ENCODE peak calls at places on chromosomes 4 and X, in five cellular contexts. F is body of pancreas, H is iPS DF 6.9, Z is adrenal gland, M is psoas muscle. I is an unnamed sample.

GRCh38 chr4:85842540-85842939 is 367.6 kb downstream of the ARHGAP24 start:
- DNase-seq in M (no peak), H (no peak), F (peak; percentile 29), Z (peak; percentile 19), I (no peak)

GRCh38 chr4:65069177-65069576 is 601.1 kb downstream of the EPHA5 start:
- DNase-seq in H (no peak), Z (no peak), F (no peak), M (no peak), I (no peak)

GRCh38 chrX:136251042-136251991 is at the start of gene MAP7D3:
- DNase-seq in Z (peak; percentile 59), F (peak; percentile 72), H (no peak), M (peak; percentile 62), I (peak; percentile 18)

GRCh38 chr4:77047037-77047436 is 28.8 kb downstream of the CCNI start:
- DNase-seq in M (no peak), H (no peak), F (no peak), Z (no peak), I (no peak)

GRCh38 chr4:147994491-147995385 is 262.9 kb downstream of the ARHGAP10 start:
- DNase-seq in F (no peak), M (no peak), H (no peak), Z (no peak), I (no peak)

GRCh38 chrX:83509246-83509801 is 1.2 kb downstream of the POU3F4 start:
- DNase-seq in H (no peak), Z (no peak), F (no peak), M (no peak), I (no peak)

GRCh38 chr4:145818001-145818400 is 120.6 kb downstream of the ZNF827 start:
- DNase-seq in H (no peak), F (no peak), Z (no peak), M (no peak), I (no peak)

GRCh38 chr4:176031927-176032326 is 33.7 kb upstream of the WDR17 start:
- DNase-seq in F (no peak), H (no peak), Z (no peak), M (no peak), I (no peak)

GRCh38 chr4:12651876-12652275 is 832.3 kb downstream of the RAB28 start:
- DNase-seq in F (no peak), M (no peak), H (no peak), Z (no peak), I (no peak)

GRCh38 chr4:67939195-67939594 is 24.1 kb downstream of the TMPRSS11A start:
- DNase-seq in M (no peak), Z (no peak), H (no peak), F (no peak), I (no peak)

GRCh38 chr4:151753056-151753455 is 7.8 kb downstream of the GATB start:
- DNase-seq in Z (no peak), F (no peak), H (no peak), M (no peak), I (no peak)

GRCh38 chrX:51395807-51396728 is 63.4 kb downstream of the NUDT10 start:
- DNase-seq in Z (peak; percentile 36), F (peak; percentile 41), M (no peak), H (no peak), I (peak; percentile 4)

GRCh38 chr4:104508224-104508623 is 13.5 kb upstream of the CXXC4 start:
- DNase-seq in Z (no peak), H (no peak), M (no peak), F (no peak), I (no peak)

GRCh38 chr4:24212642-24213041 is 322.8 kb upstream of the PPARGC1A start:
- DNase-seq in M (no peak), F (no peak), H (no peak), Z (no peak), I (no peak)

GRCh38 chr4:159248383-159249178 is 145.7 kb downstream of the RAPGEF2 start:
- DNase-seq in M (no peak), Z (no peak), F (no peak), H (no peak), I (no peak)

GRCh38 chr4:1610791-1611500 is 73.2 kb downstream of the FAM53A start:
- DNase-seq in H (no peak), M (no peak), Z (no peak), F (no peak), I (no peak)

GRCh38 chr4:14254252-14254651 is 626.7 kb upstream of the BOD1L1 start:
- DNase-seq in M (peak; percentile 30), H (peak; percentile 22), Z (peak; percentile 35), F (peak; percentile 28), I (peak; percentile 22)

GRCh38 chrX:46840946-46841740 is 4.3 kb downstream of the RP2 start:
- DNase-seq in Z (peak; percentile 40), H (no peak), F (peak; percentile 16), M (no peak), I (no peak)

GRCh38 chr4:187354740-187355139 is 631.1 kb upstream of the FAT1 start:
- DNase-seq in M (no peak), F (no peak), H (no peak), Z (no peak), I (peak; percentile 84)

GRCh38 chr4:102815981-102816380 is 11.4 kb downstream of the UBE2D3 start:
- DNase-seq in M (no peak), Z (no peak), F (no peak), H (no peak), I (no peak)

GRCh38 chr4:66785479-66785878 is 759.8 kb downstream of the CENPC start:
- DNase-seq in H (no peak), F (no peak), M (no peak), Z (no peak), I (no peak)

GRCh38 chr4:71677568-71677967 is 106.3 kb downstream of the GC start:
- DNase-seq in Z (no peak), H (no peak), M (no peak), F (no peak), I (no peak)

GRCh38 chrX:149939271-149940014 is 1.2 kb upstream of the EOLA2 start:
- DNase-seq in M (peak; percentile 94), F (peak; percentile 97), Z (peak; percentile 95), H (no peak), I (peak; percentile 90)

GRCh38 chr4:37891221-37892159 is 606 bp downstream of the TBC1D1 start:
- DNase-seq in Z (peak; percentile 27), H (no peak), F (peak; percentile 46), M (no peak), I (peak; percentile 56)

GRCh38 chrX:134836497-134836968 is 154.3 kb upstream of the SMIM10 start:
- DNase-seq in M (no peak), F (no peak), Z (no peak), H (no peak), I (no peak)

GRCh38 chrX:43065978-43066377 is 288.0 kb upstream of the PPP1R2C start:
- DNase-seq in Z (no peak), M (no peak), H (no peak), F (no peak), I (no peak)

GRCh38 chr4:38241541-38241940 is 281.3 kb downstream of the PTTG2 start:
- DNase-seq in Z (no peak), M (no peak), H (no peak), F (no peak), I (no peak)

GRCh38 chr4:151961456-151961855 is 200.6 kb upstream of the GATB start:
- DNase-seq in Z (no peak), M (no peak), H (no peak), F (no peak), I (no peak)

GRCh38 chr4:109209647-109210046 is 92.8 kb downstream of the COL25A1 start:
- DNase-seq in Z (no peak), F (no peak), M (no peak), H (no peak), I (no peak)

GRCh38 chr4:153204247-153205027 is at the start of gene TRIM2:
- DNase-seq in H (no peak), F (peak; percentile 93), M (peak; percentile 64), Z (no peak), I (peak; percentile 79)

GRCh38 chrX:21658746-21659145 is 616 bp upstream of the KLHL34 start:
- DNase-seq in H (no peak), Z (no peak), M (peak; percentile 27), F (no peak), I (no peak)
- H3K27ac ChIP-seq in H (no peak overlapping the region), Z (no peak overlapping the region), M (peak overlapping the region; percentile 94), F (no peak overlapping the region), I (no peak overlapping the region)

GRCh38 chr4:129410115-129410514 is 314.2 kb downstream of the C4orf33 start:
- DNase-seq in H (no peak), M (no peak), Z (no peak), F (no peak), I (no peak)
- H3K4me1 ChIP-seq in H (no peaks in the 10 kb centered on the region), M (no peaks in the 10 kb centered on the region), Z (no peaks in the 10 kb centered on the region), F (no peaks in the 10 kb centered on the region), I (no peaks in the 10 kb centered on the region)

GRCh38 chrX:129462707-129463106 is 60.6 kb downstream of the SMARCA1 start:
- DNase-seq in F (no peak), M (no peak), H (no peak), Z (no peak), I (no peak)
- H3K36me3 ChIP-seq in F (no peaks in the 10 kb centered on the region), M (peaks cover 35% of the 10 kb centered on the region), H (no peaks in the 10 kb centered on the region), Z (peaks cover 16% of the 10 kb centered on the region), I (no peaks in the 10 kb centered on the region)

DNA sequence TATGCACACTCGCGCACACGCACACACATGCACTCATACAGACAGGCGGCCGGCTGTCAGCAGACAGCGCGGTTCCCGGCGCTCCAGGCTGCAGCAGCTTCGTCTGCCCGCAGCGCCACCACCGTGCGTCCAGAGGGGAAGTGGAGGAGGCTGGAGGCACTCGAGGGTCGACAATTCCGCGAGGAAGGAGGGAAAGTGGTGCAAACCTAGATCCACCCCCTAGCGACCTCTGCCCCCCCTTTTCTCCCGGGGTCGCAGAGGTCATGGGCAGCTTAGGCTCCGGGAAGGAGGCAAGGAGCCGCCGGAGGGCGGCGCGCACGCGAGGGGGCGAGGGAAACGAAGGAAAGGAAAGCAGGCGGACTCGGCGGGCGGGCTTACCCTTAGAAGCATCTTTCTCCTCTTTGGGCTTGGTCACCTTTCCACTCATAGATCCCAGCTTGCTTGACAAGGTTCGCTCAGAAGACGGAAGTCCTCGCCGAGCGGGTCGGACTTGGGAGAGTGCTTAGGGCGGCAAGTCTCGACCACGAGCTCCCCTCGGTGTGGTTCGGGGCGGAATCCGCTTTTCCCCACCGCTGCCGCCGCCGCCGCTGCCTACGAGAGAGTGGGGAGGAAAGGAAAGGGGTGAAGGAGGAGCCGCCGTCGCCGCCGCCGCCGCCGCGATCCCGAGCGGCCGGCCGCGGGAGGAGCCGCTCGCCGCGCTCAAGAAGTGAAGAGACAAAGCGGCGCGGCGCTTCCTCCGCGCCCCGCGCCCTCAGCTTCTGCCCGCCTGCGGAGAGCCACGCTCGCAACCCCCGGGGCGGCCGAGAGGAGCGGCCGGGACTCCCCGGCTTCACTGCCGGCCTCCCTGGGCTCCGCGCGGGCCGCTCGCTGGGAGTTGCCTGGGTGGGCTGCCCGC is 326.6 kb upstream of the F9 start:
- DNase-seq in F (peak; percentile 20), M (peak; percentile 21), Z (peak; percentile 17), H (no peak), I (peak; percentile 12)
- H3K27ac ChIP-seq in F (no peak overlapping the region), M (peak overlapping the region; percentile 91), Z (no peak overlapping the region), H (no peak overlapping the region), I (peak overlapping the region; percentile 88)